ENCODE peak calls at places on chromosomes 6 and 20, in four cellular contexts. U, H, D and W are unnamed samples.

GRCh38 chr6:106119526-106119925 is 33.4 kb downstream of the PRDM1 start:
- DNase-seq in U (no peak), H (no peak), D (no peak), W (peak)

GRCh38 chr20:32823078-32823477 is 3.3 kb downstream of the MAPRE1 start:
- DNase-seq in D (no peak), H (peak), U (no peak), W (no peak)

GRCh38 chr6:170264086-170264485 is 26.8 kb downstream of the DLL1 start:
- DNase-seq in D (no peak), U (no peak), H (no peak), W (no peak)

GRCh38 chr6:127129281-127129680 is 10.8 kb downstream of the RSPO3 start:
- DNase-seq in D (no peak), H (no peak), U (no peak), W (no peak)

GRCh38 chr20:36196676-36197075 is 39.6 kb upstream of the AAR2 start:
- DNase-seq in D (no peak), U (no peak), H (no peak), W (no peak)

GRCh38 chr20:270517-270916 is 13.0 kb downstream of the DEFB132 start:
- DNase-seq in U (no peak), H (no peak), D (no peak), W (no peak)

GRCh38 chr20:5844063-5844681 is 94.0 kb downstream of the SHLD1 start:
- DNase-seq in U (no peak), H (peak), D (no peak), W (no peak)

GRCh38 chr6:71123051-71123450 is 165.6 kb upstream of the OGFRL1 start:
- DNase-seq in U (no peak), D (no peak), H (no peak), W (no peak)

GRCh38 chr6:487956-488355 is 96.4 kb downstream of the IRF4 start:
- DNase-seq in H (no peak), D (no peak), U (no peak), W (no peak)

GRCh38 chr6:142014515-142014914 is 118.2 kb upstream of the GJE1 start:
- DNase-seq in H (no peak), U (no peak), D (no peak), W (no peak)

GRCh38 chr6:53547166-53547814 is 2.4 kb upstream of the GCLC start:
- DNase-seq in U (no peak), H (no peak), D (no peak), W (no peak)

GRCh38 chr20:63183422-63184146 is 32.3 kb downstream of the YTHDF1 start:
- DNase-seq in H (peak), U (no peak), D (peak), W (no peak)

GRCh38 chr6:110422444-110422822 is 7.1 kb upstream of the DDO start:
- DNase-seq in H (no peak), D (no peak), U (no peak), W (no peak)

GRCh38 chr6:151497935-151498726 is 4.3 kb downstream of the CCDC170 start:
- DNase-seq in H (no peak), D (no peak), U (no peak), W (no peak)

GRCh38 chr6:13874191-13874549 is 50.6 kb upstream of the RNF182 start:
- DNase-seq in H (no peak), D (no peak), U (no peak), W (no peak)

GRCh38 chr6:8321671-8322404 is 113.5 kb downstream of the SLC35B3 start:
- DNase-seq in U (no peak), H (no peak), D (no peak), W (no peak)

GRCh38 chr20:37510226-37510625 is 10.8 kb upstream of the NNAT start:
- DNase-seq in U (no peak), D (no peak), H (no peak), W (no peak)

GRCh38 chr6:168837231-168837903 is 396.4 kb downstream of the SMOC2 start:
- DNase-seq in U (no peak), D (no peak), H (no peak), W (no peak)

GRCh38 chr20:57707320-57707719 is 2.5 kb downstream of the PMEPA1 start:
- DNase-seq in D (no peak), U (no peak), H (no peak), W (no peak)

GRCh38 chr6:133683603-133684002 is 205.3 kb upstream of the TCF21 start:
- DNase-seq in H (no peak), D (no peak), U (no peak), W (no peak)

GRCh38 chr6:53103993-53104675 is 38.9 kb downstream of the FBXO9 start:
- DNase-seq in D (no peak), U (no peak), H (no peak), W (no peak)

GRCh38 chr20:11822116-11822794 is 95.4 kb upstream of the BTBD3 start:
- DNase-seq in D (no peak), U (no peak), H (no peak), W (no peak)

GRCh38 chr6:127131275-127131674 is 12.8 kb downstream of the RSPO3 start:
- DNase-seq in U (no peak), D (no peak), H (no peak), W (no peak)

GRCh38 chr20:33370296-33370695 is 31.0 kb downstream of the CDK5RAP1 start:
- DNase-seq in D (no peak), U (no peak), H (no peak), W (no peak)

GRCh38 chr6:28789553-28790083 is 134.2 kb downstream of the TRIM27 start:
- DNase-seq in U (no peak), H (peak), D (no peak), W (no peak)

GRCh38 chr6:75300206-75300605 is 15.6 kb upstream of the TMEM30A start:
- DNase-seq in H (no peak), D (no peak), U (no peak), W (no peak)

GRCh38 chr20:32858189-32858588 is 534 bp upstream of the EFCAB8 start:
- DNase-seq in D (no peak), H (no peak), U (no peak), W (no peak)